ENCODE peak calls at places on chromosome 12, in four cellular contexts. H, M, A and W are unnamed samples.

GRCh38 chr12:100187857-100188519 is 12.6 kb upstream of the ACTR6 start:
- DNase-seq in H (no peak), A (no peak), M (no peak), W (no peak)

GRCh38 chr12:9244894-9245293 is 36.7 kb upstream of the PZP start:
- DNase-seq in A (no peak), H (no peak), M (no peak), W (no peak)

GRCh38 chr12:1806301-1807106 is 13.9 kb upstream of the LRTM2 start:
- DNase-seq in H (no peak), A (no peak), M (peak), W (no peak)

GRCh38 chr12:2284857-2285256 is 232.1 kb downstream of the CACNA1C start:
- DNase-seq in M (peak), A (peak), H (peak), W (no peak)

GRCh38 chr12:76329163-76329562 is 19.1 kb downstream of the BBS10 start:
- DNase-seq in M (peak), A (peak), H (peak), W (no peak)

GRCh38 chr12:94721173-94721572 is 70.8 kb upstream of the TMCC3 start:
- DNase-seq in M (no peak), H (no peak), A (no peak), W (no peak)

GRCh38 chr12:57730336-57731067 is 8.0 kb downstream of the AGAP2 start:
- DNase-seq in H (no peak), M (no peak), A (no peak), W (no peak)

GRCh38 chr12:116958402-116959197 is 47.9 kb downstream of the FBXW8 start:
- DNase-seq in A (no peak), M (peak), H (no peak), W (no peak)

GRCh38 chr12:111180830-111181726 is 187.8 kb downstream of the PHETA1 start:
- DNase-seq in A (no peak), H (no peak), M (peak), W (no peak)

GRCh38 chr12:110312581-110313360 is 31.7 kb downstream of the ATP2A2 start:
- DNase-seq in A (no peak), M (peak), H (peak), W (no peak)